ENCODE peak calls at places on chromosomes 5 and 9, in eight cellular contexts. E is T-helper 17 cell; U is Karpas-422; D is GM03348; O is neural progenitor cell; F is KBM-7; X is stimulated activated CD4-positive, alpha-beta T cell treated with anti-CD3 and anti-CD28 coated beads, Interleukin-1b, Interleukin-23, amount 100 ng/mL, for 48 hours; N is upper lobe of right lung. Y is an unnamed sample.

GRCh38 chr5:115324021-115324420 is 27.6 kb upstream of the CCDC112 start:
- DNase-seq in E (no peak), O (no peak), N (no peak), U (no peak), X (no peak), D (no peak), F (no peak), Y (no peak)

GRCh38 chr5:855771-856530 is 5.2 kb upstream of the ZDHHC11 start:
- DNase-seq in F (no peak), U (no peak), X (no peak), O (no peak), E (no peak), N (peak; percentile 54), D (no peak), Y (no peak)

GRCh38 chr9:91101598-91102168 is 260.0 kb downstream of the AUH start:
- DNase-seq in E (peak; percentile 62), X (peak; percentile 92), N (no peak), O (no peak), U (no peak), D (no peak), F (no peak), Y (no peak)

GRCh38 chr9:74366111-74366510 is 131.0 kb upstream of the RORB start:
- DNase-seq in D (no peak), N (no peak), F (no peak), O (no peak), U (no peak), X (no peak), E (no peak), Y (no peak)

GRCh38 chr5:61440596-61440995 is 108.5 kb downstream of the ZSWIM6 start:
- DNase-seq in X (no peak), E (no peak), O (no peak), F (no peak), U (no peak), N (no peak), D (no peak), Y (no peak)

GRCh38 chr9:84045481-84046097 is 65.0 kb downstream of the RMI1 start:
- DNase-seq in D (no peak), X (no peak), E (no peak), F (no peak), O (no peak), N (no peak), U (no peak), Y (no peak)

GRCh38 chr5:114184006-114184405 is 177.9 kb upstream of the KCNN2 start:
- DNase-seq in D (no peak), N (no peak), X (no peak), O (no peak), F (no peak), U (no peak), E (no peak), Y (no peak)

GRCh38 chr9:30348904-30349303 is 2035.5 kb upstream of the ACO1 start:
- DNase-seq in U (no peak), D (no peak), N (no peak), X (no peak), O (no peak), E (no peak), F (no peak), Y (no peak)

GRCh38 chr5:80161165-80161564 is 94.7 kb downstream of the SERINC5 start:
- DNase-seq in O (no peak), D (no peak), N (no peak), X (no peak), F (no peak), E (no peak), U (no peak), Y (no peak)

GRCh38 chr5:17248999-17249634 is 31.7 kb downstream of the BASP1 start:
- DNase-seq in U (no peak), D (peak; percentile 93), X (no peak), F (no peak), N (no peak), E (no peak), O (no peak), Y (no peak)

GRCh38 chr9:135290086-135290485 is 189.5 kb upstream of the PPP1R26 start:
- DNase-seq in F (no peak), D (no peak), U (no peak), X (no peak), O (no peak), E (no peak), N (peak; percentile 34), Y (no peak)

GRCh38 chr9:19386469-19387044 is 6.5 kb upstream of the RPS6 start:
- DNase-seq in F (no peak), N (no peak), X (no peak), E (no peak), O (no peak), D (peak; percentile 14), U (no peak), Y (no peak)

GRCh38 chr9:3857673-3858072 is 331.9 kb upstream of the RFX3 start:
- DNase-seq in X (no peak), D (no peak), F (no peak), E (no peak), U (no peak), O (no peak), N (no peak), Y (no peak)

GRCh38 chr5:61777292-61777691 is 445.2 kb downstream of the ZSWIM6 start:
- DNase-seq in X (no peak), D (no peak), E (no peak), N (no peak), F (no peak), O (no peak), U (no peak), Y (no peak)

GRCh38 chr5:102988459-102988858 is 131.5 kb downstream of the GIN1 start:
- DNase-seq in U (no peak), O (no peak), D (no peak), E (no peak), X (no peak), F (no peak), N (no peak), Y (no peak)

Y was measured in WERI-Rb-1.